ENCODE peak calls at places on chromosomes 16 and 17, in seven cellular contexts. F, U, Q, R, I, Z and B are unnamed samples.

GRCh38 chr16:90022209-90023077 is 3.2 kb upstream of the DBNDD1 start:
- DNase-seq in F (no peak), U (peak), Q (peak), R (no peak), I (peak), Z (peak), B (peak)

GRCh38 chr17:45849536-45849990 is 4.9 kb downstream of the SPPL2C start:
- DNase-seq in F (no peak), U (no peak), Q (no peak), R (no peak), I (no peak), Z (no peak), B (no peak)

GRCh38 chr16:27827765-27828164 is 235.7 kb downstream of the GSG1L start:
- DNase-seq in F (no peak), U (no peak), Q (no peak), R (no peak), I (no peak), Z (no peak), B (no peak)

GRCh38 chr16:66516808-66517585 is 32.9 kb downstream of the TK2 start:
- DNase-seq in F (peak), U (peak), Q (no peak), R (no peak), I (peak), Z (peak), B (peak)

GRCh38 chr16:24774510-24774909 is 45.1 kb downstream of the TNRC6A start:
- DNase-seq in F (no peak), U (no peak), Q (no peak), R (no peak), I (no peak), Z (no peak), B (no peak)

GRCh38 chr17:17741346-17742023 is 60.2 kb downstream of the RAI1 start:
- DNase-seq in F (peak), U (no peak), Q (no peak), R (peak), I (no peak), Z (no peak), B (no peak)

GRCh38 chr17:79621151-79621940 is 10.5 kb upstream of the RBFOX3 start:
- DNase-seq in F (no peak), U (no peak), Q (no peak), R (no peak), I (no peak), Z (no peak), B (no peak)

GRCh38 chr17:17403899-17404576 is 72.8 kb upstream of the MED9 start:
- DNase-seq in F (no peak), U (no peak), Q (no peak), R (no peak), I (no peak), Z (no peak), B (no peak)

GRCh38 chr17:40244255-40244654 is 25.2 kb downstream of the WIPF2 start:
- DNase-seq in F (no peak), U (no peak), Q (no peak), R (no peak), I (no peak), Z (no peak), B (no peak)

GRCh38 chr17:33436321-33436720 is 143.2 kb upstream of the ASIC2 start:
- DNase-seq in F (no peak), U (no peak), Q (no peak), R (no peak), I (no peak), Z (no peak), B (no peak)

GRCh38 chr17:66580178-66580577 is 254.7 kb upstream of the CACNG5 start:
- DNase-seq in F (no peak), U (no peak), Q (no peak), R (peak), I (no peak), Z (no peak), B (no peak)

GRCh38 chr17:17350491-17351355 is 47.5 kb downstream of the NT5M start:
- DNase-seq in F (no peak), U (no peak), Q (no peak), R (no peak), I (no peak), Z (peak), B (no peak)

GRCh38 chr17:37393352-37393751 is 13.3 kb downstream of the ACACA start:
- DNase-seq in F (no peak), U (no peak), Q (no peak), R (no peak), I (no peak), Z (no peak), B (no peak)

GRCh38 chr17:47305302-47305923 is 18.3 kb upstream of the EFCAB13 start:
- DNase-seq in F (no peak), U (no peak), Q (no peak), R (no peak), I (no peak), Z (peak), B (peak)

GRCh38 chr16:87278191-87279093 is 38.8 kb downstream of the C16orf95 start:
- DNase-seq in F (peak), U (no peak), Q (peak), R (peak), I (peak), Z (peak), B (peak)

GRCh38 chr16:57422026-57422944 is 17.7 kb downstream of the CCL17 start:
- DNase-seq in F (peak), U (no peak), Q (no peak), R (peak), I (peak), Z (peak), B (peak)

GRCh38 chr17:4566785-4567184 is 6.4 kb upstream of the GGT6 start:
- DNase-seq in F (peak), U (no peak), Q (peak), R (peak), I (peak), Z (peak), B (peak)

GRCh38 chr16:58792188-58792587 is 58.1 kb upstream of the GOT2 start:
- DNase-seq in F (no peak), U (no peak), Q (no peak), R (no peak), I (no peak), Z (no peak), B (no peak)

GRCh38 chr17:43215341-43215740 is 3.7 kb downstream of the TMEM106A start:
- DNase-seq in F (no peak), U (no peak), Q (no peak), R (no peak), I (no peak), Z (no peak), B (no peak)

GRCh38 chr16:23726710-23727109 is 13.7 kb upstream of the ERN2 start:
- DNase-seq in F (no peak), U (no peak), Q (no peak), R (no peak), I (no peak), Z (no peak), B (no peak)
- TF ChIP-seq CTCF in F (no peak), U (no peak), Q (no peak), R (no peak), I (no peak), Z (no peak), B (no peak)

GRCh38 chr16:67990018-67990386 is 9.3 kb downstream of the DPEP2 start:
- DNase-seq in F (no peak), U (no peak), Q (no peak), R (no peak), I (no peak), Z (no peak), B (no peak)
- TF ChIP-seq CTCF in F (no peak), U (peak), Q (no peak), R (no peak), I (no peak), Z (no peak), B (no peak)

DNA sequence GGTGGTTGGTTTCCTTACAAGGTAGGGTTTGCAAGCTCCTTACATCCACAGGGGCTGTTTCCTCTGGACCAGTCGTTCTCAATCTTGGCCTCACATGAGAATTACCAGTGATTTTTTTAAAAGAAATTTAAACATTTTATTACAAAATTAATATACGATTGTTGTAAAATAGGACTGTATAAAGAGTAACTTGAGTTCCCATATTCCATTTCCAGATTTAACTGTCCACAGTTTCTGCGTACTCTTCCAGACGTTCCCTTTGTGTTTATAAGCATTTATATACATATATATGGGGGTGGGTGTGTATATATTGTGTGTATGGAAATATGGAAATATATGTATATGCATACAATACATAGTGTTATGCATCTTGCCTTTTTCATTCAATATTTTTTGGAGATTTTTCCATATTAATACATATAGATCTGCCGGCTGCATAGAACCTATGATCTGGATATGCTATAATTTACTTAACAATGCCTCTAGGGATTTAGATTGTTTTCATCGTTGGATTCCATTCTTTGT is 31.5 kb downstream of the HLF start:
- DNase-seq in F (no peak), U (no peak), Q (no peak), R (no peak), I (no peak), Z (no peak), B (no peak)
- TF ChIP-seq CTCF in F (no peak), U (no peak), Q (no peak), R (no peak), I (no peak), Z (peak), B (no peak)

DNA sequence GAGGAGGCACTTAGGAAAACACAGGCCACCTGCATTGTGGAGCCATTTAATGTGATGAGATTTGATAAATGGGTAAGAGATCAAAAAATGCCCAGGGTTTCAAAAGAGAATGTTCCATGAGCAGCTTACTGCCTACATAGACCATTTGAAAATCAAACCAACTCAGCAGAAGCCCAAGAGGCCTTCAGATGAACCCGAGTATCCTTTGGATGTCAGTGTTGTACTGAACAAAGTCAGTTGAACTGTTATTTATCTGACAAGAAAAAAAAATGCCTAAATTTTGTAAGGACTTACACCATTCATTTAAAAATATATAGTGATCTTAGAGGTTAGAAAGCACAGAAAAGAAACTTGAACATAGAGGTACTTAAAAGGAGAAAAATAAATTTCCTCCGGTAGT is 381.7 kb downstream of the ZFHX3 start:
- DNase-seq in F (no peak), U (no peak), Q (no peak), R (no peak), I (peak), Z (no peak), B (no peak)
- TF ChIP-seq CTCF in F (no peak), U (peak), Q (no peak), R (no peak), I (peak), Z (no peak), B (no peak)

DNA sequence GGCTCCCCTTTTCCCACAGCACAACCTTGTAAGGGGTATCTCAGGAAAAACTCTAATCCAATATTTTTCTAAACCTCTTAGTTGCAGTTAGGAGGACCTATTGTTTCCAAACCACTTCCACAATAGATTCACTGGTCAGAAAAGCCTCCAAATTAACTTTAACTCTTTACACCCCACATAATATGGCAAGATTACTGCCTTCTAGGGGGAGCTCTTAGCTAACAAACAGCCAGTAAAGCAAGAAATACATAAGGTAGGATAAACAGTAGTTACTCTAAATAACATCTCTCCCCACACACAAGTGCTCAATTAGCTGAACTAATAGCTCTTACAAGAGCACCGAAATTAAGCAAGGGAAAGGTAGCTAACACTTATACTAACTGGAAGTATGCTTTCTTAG is 192.1 kb upstream of the KIF2B start:
- DNase-seq in F (no peak), U (no peak), Q (no peak), R (no peak), I (no peak), Z (no peak), B (no peak)
- TF ChIP-seq CTCF in F (no peak), U (no peak), Q (no peak), R (no peak), I (no peak), Z (no peak), B (no peak)